ENCODE peak calls at places on chromosomes 7 and 10, in four cellular contexts. Q, T, D and Z are unnamed samples.

GRCh38 chr7:102994567-102994966 is 80.0 kb downstream of the FBXL13 start:
- DNase-seq in Q (no peak), T (no peak), D (no peak), Z (no peak)

GRCh38 chr10:70456164-70456563 is 14.7 kb upstream of the NODAL start:
- DNase-seq in Q (no peak), T (no peak), D (no peak), Z (no peak)

GRCh38 chr7:24504871-24505270 is 68.4 kb upstream of the PALS2 start:
- DNase-seq in Q (no peak), T (no peak), D (no peak), Z (no peak)

GRCh38 chr10:73827346-73828089 is 16.1 kb upstream of the NDST2 start:
- DNase-seq in Q (no peak), D (no peak), T (no peak), Z (no peak)

GRCh38 chr7:114931656-114932011 is 9.7 kb downstream of the MDFIC start:
- DNase-seq in D (no peak), T (no peak), Q (no peak), Z (no peak)

GRCh38 chr7:33183504-33183903 is 54.1 kb downstream of the BBS9 start:
- DNase-seq in T (no peak), Q (no peak), D (no peak), Z (no peak)

GRCh38 chr10:52678611-52679010 is 94.0 kb downstream of the MBL2 start:
- DNase-seq in T (no peak), D (no peak), Q (no peak), Z (no peak)

GRCh38 chr10:84363434-84363833 is 35.0 kb downstream of the CCSER2 start:
- DNase-seq in Q (no peak), T (no peak), D (no peak), Z (no peak)

GRCh38 chr7:139682136-139683013 is 95.4 kb downstream of the HIPK2 start:
- DNase-seq in Q (no peak), D (no peak), T (peak; percentile 92), Z (no peak)

GRCh38 chr10:109977382-109977806 is 30.4 kb upstream of the ADD3 start:
- DNase-seq in Q (peak; percentile 52), D (no peak), T (no peak), Z (peak; percentile 31)

GRCh38 chr10:110802551-110803238 is 69.0 kb upstream of the PDCD4 start:
- DNase-seq in D (no peak), T (peak; percentile 94), Q (peak; percentile 86), Z (peak; percentile 66)

GRCh38 chr7:105327201-105327600 is 61.5 kb downstream of the SRPK2 start:
- DNase-seq in T (no peak), Q (no peak), D (no peak), Z (no peak)

GRCh38 chr10:91683976-91684375 is 51.1 kb upstream of the PPP1R3C start:
- DNase-seq in T (peak; percentile 96), D (no peak), Q (no peak), Z (no peak)

GRCh38 chr7:86477343-86477742 is 166.4 kb upstream of the GRM3 start:
- DNase-seq in D (no peak), T (no peak), Q (no peak), Z (no peak)

GRCh38 chr10:129372168-129372567 is 94.9 kb upstream of the MGMT start:
- DNase-seq in D (no peak), Q (no peak), T (no peak), Z (no peak)

GRCh38 chr10:7258948-7259523 is 151.8 kb downstream of the SFMBT2 start:
- DNase-seq in T (no peak), Q (peak; percentile 62), D (no peak), Z (no peak)